ENCODE peak calls at places on chromosomes 6 and 20, in ten cellular contexts. X, F, Z, P, N, E, J, B, C and K are unnamed samples.

GRCh38 chr6:24194968-24195700 is 69.1 kb downstream of the NRSN1 start:
- DNase-seq in X (no peak), F (no peak), Z (no peak), P (no peak), N (no peak), E (no peak), J (no peak), B (no peak), C (no peak), K (no peak)

GRCh38 chr6:127186889-127187288 is 68.4 kb downstream of the RSPO3 start:
- DNase-seq in X (peak), F (no peak), Z (no peak), P (peak), N (peak), E (peak), J (peak), B (no peak), C (no peak), K (no peak)

GRCh38 chr6:22098623-22099022 is 198.2 kb downstream of the PRL start:
- DNase-seq in X (no peak), F (no peak), Z (no peak), P (no peak), N (no peak), E (no peak), J (no peak), B (no peak), C (peak), K (no peak)

GRCh38 chr6:167517546-167517945 is 192.7 kb downstream of the TTLL2 start:
- DNase-seq in X (no peak), F (no peak), Z (no peak), P (peak), N (no peak), E (no peak), J (no peak), B (no peak), C (no peak), K (no peak)

GRCh38 chr6:112846711-112847110 is 499.6 kb downstream of the RFPL4B start:
- DNase-seq in X (no peak), F (no peak), Z (peak), P (no peak), N (no peak), E (no peak), J (no peak), B (no peak), C (peak), K (no peak)

GRCh38 chr6:54327631-54328030 is 19.4 kb downstream of the TINAG start:
- DNase-seq in X (no peak), F (no peak), Z (no peak), P (no peak), N (no peak), E (no peak), J (no peak), B (peak), C (no peak), K (no peak)

GRCh38 chr6:51830666-51831065 is 256.7 kb downstream of the PKHD1 start:
- DNase-seq in X (no peak), F (no peak), Z (no peak), P (no peak), N (no peak), E (no peak), J (no peak), B (no peak), C (no peak), K (no peak)

GRCh38 chr20:31597483-31597858 is 7.6 kb upstream of the ID1 start:
- DNase-seq in X (no peak), F (no peak), Z (no peak), P (no peak), N (no peak), E (no peak), J (peak), B (no peak), C (no peak), K (no peak)

GRCh38 chr6:5012531-5012930 is 8.7 kb upstream of the RPP40 start:
- DNase-seq in X (no peak), F (no peak), Z (no peak), P (peak), N (no peak), E (no peak), J (no peak), B (peak), C (peak), K (no peak)

GRCh38 chr6:140490086-140490485 is 1115.6 kb upstream of the CITED2 start:
- DNase-seq in X (no peak), F (no peak), Z (no peak), P (no peak), N (no peak), E (no peak), J (no peak), B (no peak), C (peak), K (no peak)

GRCh38 chr6:151690303-151690702 is 117.2 kb upstream of the ESR1 start:
- DNase-seq in X (no peak), F (no peak), Z (no peak), P (peak), N (no peak), E (no peak), J (no peak), B (no peak), C (no peak), K (no peak)
- TF ChIP-seq CTCF in X (no peak), F (no peak), Z (no peak), P (no peak), N (no peak), E (no peak), J (peak), B (no peak), C (no peak), K (no peak)

GRCh38 chr6:105968230-105968954 is 117.7 kb upstream of the PRDM1 start:
- DNase-seq in X (no peak), F (no peak), Z (no peak), P (no peak), N (no peak), E (no peak), J (no peak), B (peak), C (no peak), K (no peak)

GRCh38 chr6:105968955-105969333 is 117.2 kb upstream of the PRDM1 start:
- DNase-seq in X (no peak), F (no peak), Z (no peak), P (no peak), N (no peak), E (no peak), J (no peak), B (no peak), C (no peak), K (no peak)

DNA sequence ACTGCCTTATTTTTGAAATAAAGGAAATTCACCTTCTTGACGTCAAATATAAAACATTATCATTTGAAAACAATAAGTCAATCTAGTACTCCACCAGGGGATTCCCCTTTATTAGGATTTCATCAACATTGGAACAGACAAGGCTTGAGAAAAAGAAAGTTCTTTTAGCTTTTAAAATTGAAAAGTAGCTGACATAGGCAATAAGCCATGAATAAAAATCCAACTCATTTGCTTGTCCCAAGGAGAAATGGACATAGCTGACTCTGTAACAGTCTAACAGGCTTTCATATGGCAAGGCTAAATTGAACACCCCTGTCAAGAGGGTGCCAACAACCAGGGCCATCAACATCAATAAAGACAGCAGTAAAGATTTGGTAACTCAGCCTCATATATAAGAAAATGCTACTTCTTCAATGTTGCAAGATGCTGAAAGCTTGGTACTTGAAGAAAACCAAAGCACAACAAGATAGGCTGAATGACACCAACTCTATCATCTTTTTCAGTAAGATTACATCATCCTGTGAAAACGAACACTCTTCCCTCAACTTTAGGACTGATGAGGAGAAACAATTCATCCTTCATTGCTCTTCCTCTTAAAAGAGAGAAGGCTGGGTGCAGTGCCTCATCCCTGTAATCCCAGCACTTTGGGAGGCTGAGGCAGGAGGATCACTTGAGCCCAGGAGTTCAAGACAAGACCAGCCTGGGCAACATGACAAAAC is 120.9 kb upstream of the PRDM1 start:
- DNase-seq in X (no peak), F (no peak), Z (no peak), P (no peak), N (no peak), E (no peak), J (no peak), B (no peak), C (no peak), K (no peak)
- H3K27ac ChIP-seq in X (no peak), F (no peak), Z (no peak), P (no peak), N (no peak), E (no peak), J (no peak), B (no peak), C (no peak), K (no peak)

DNA sequence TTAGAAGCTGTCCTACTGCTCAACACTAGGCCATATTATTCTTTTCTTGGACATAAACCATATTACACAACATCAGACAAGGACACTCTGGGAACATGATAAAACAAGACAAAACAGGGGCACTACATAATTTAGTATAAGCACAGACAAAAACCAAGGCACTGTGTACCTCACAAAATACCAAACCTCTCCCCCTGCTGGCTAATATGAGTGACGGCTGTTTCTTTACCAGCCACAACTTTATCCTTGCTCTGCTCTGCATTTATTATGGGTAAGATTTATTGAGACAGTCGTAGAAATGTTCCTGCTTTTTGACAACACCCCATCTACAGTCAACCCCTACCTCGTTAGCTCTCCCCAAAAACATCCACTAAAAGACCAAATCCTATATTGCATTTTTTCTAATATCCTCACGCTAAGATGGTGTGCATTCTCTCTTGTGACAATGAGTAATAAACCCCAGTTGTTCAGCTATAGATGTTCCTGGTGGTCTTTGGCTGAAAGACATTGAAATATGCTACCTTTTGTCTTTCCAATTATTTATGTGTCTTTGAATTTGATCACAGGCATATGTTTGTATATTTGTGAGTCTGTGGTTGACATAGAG is 23.8 kb upstream of the POLR1H start:
- DNase-seq in X (no peak), F (no peak), Z (no peak), P (peak), N (no peak), E (no peak), J (peak), B (no peak), C (peak), K (peak)
- TF ChIP-seq CTCF in X (peak), F (no peak), Z (peak), P (peak), N (no peak), E (peak), J (peak), B (peak), C (peak), K (peak)

DNA sequence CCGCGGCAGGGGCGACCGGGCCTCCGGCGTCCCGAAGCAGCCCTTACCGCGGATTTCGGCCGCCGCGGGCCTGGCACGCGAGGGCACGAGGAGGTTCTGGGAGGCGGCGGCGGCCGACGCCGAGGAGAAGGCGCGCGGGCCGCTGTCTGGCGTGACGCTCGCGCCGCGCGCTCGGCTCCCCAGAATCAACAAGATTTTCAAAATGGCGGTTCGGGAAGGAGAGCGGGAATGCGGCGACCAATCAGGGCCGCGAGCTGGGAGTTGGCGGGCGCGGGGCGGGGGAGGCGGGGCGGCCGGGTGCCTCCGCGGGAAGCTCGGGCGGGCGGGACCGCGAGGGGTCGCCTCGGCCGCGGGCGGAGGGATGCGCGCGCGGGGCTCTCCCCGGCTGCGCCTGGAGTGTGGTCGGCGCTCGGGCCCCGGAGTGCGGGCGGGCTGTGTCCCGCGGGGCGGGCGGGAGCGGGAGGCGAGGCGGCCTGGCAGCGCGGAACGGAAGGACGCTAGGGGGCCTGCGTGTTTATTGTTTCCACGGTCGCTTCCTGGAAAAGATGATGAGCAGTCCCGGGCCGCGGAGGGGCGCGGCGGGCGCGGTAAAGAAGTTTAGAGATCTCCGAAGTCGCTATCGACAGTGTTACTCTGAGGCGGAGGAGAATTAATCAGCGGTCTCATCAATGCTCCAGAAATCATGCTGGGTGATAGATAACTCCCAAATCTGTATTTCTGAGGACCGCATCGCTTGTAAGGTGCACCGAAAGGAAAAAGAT is at the start of gene DEK:
- DNase-seq in X (peak), F (peak), Z (peak), P (peak), N (peak), E (peak), J (peak), B (peak), C (peak), K (peak)
- H3K27ac ChIP-seq in X (peak), F (peak), Z (peak), P (peak), N (peak), E (peak), J (peak), B (peak), C (peak), K (peak)